ENCODE peak calls at places on chromosomes 16 and 17, in four cellular contexts. G is colonic mucosa, Z is omental fat pad, A is esophagus squamous epithelium. B is an unnamed sample.

GRCh38 chr16:732332-732731 is 5.4 kb downstream of the HAGHL start:
- DNase-seq in A (no peak), Z (no peak), G (no peak), B (no peak)

GRCh38 chr16:71796501-71796900 is 12.1 kb downstream of the AP1G1 start:
- DNase-seq in G (no peak), A (no peak), Z (no peak), B (no peak)

GRCh38 chr16:28324235-28324886 is 32.0 kb downstream of the SBK1 start:
- DNase-seq in Z (no peak), A (no peak), G (no peak), B (no peak)

GRCh38 chr17:57954421-57955182 is 610 bp downstream of the CUEDC1 start:
- DNase-seq in G (peak; percentile 68), A (no peak), Z (no peak), B (peak; percentile 55)

GRCh38 chr17:47725446-47726109 is 7.5 kb upstream of the TBX21 start:
- DNase-seq in Z (no peak), A (no peak), G (no peak), B (no peak)

GRCh38 chr17:50301891-50302584 is 27.8 kb downstream of the TMEM92 start:
- DNase-seq in G (no peak), Z (no peak), A (no peak), B (peak; percentile 41)

GRCh38 chr17:69907081-69907847 is 167.8 kb upstream of the KCNJ16 start:
- DNase-seq in G (no peak), Z (no peak), A (no peak), B (no peak)

GRCh38 chr16:12341423-12341822 is 364.9 kb downstream of the SNX29 start:
- DNase-seq in Z (no peak), A (no peak), G (no peak), B (peak; percentile 54)

GRCh38 chr17:40516581-40517285 is 15.3 kb upstream of the TNS4 start:
- DNase-seq in A (no peak), Z (no peak), G (peak; percentile 67), B (peak; percentile 48)

GRCh38 chr16:88688013-88688778 is 1.9 kb upstream of the SNAI3 start:
- DNase-seq in Z (no peak), A (no peak), G (peak; percentile 76), B (no peak)

GRCh38 chr16:69821844-69822173 is 59.7 kb downstream of the WWP2 start:
- DNase-seq in Z (no peak), G (no peak), A (no peak), B (no peak)

GRCh38 chr17:53749178-53749577 is 73.5 kb upstream of the KIF2B start:
- DNase-seq in Z (no peak), A (no peak), G (no peak), B (no peak)

GRCh38 chr16:48373258-48374050 is 11.8 kb downstream of the SIAH1 start:
- DNase-seq in Z (no peak), A (no peak), G (no peak), B (no peak)

GRCh38 chr17:74096456-74096855 is 107.0 kb upstream of the RPL38 start:
- DNase-seq in A (no peak), Z (no peak), G (no peak), B (no peak)

GRCh38 chr17:49993423-49994037 is 1.5 kb downstream of the DLX3 start:
- DNase-seq in Z (no peak), G (no peak), A (no peak), B (no peak)

GRCh38 chr17:73226556-73227172 is 33.8 kb downstream of the COG1 start:
- DNase-seq in Z (no peak), A (no peak), G (no peak), B (peak; percentile 42)

GRCh38 chr16:79253100-79253631 is 347.4 kb downstream of the MAF start:
- DNase-seq in A (no peak), Z (no peak), G (peak; percentile 33), B (no peak)

GRCh38 chr16:88703486-88704309 is 2.5 kb downstream of the RNF166 start:
- DNase-seq in A (no peak), G (no peak), Z (no peak), B (no peak)

GRCh38 chr16:49817754-49818507 is 38.0 kb downstream of the ZNF423 start:
- DNase-seq in Z (no peak), G (no peak), A (no peak), B (no peak)
- TF ChIP-seq CTCF in Z (no peak), G (no peak), A (no peak), B (no peak)

DNA sequence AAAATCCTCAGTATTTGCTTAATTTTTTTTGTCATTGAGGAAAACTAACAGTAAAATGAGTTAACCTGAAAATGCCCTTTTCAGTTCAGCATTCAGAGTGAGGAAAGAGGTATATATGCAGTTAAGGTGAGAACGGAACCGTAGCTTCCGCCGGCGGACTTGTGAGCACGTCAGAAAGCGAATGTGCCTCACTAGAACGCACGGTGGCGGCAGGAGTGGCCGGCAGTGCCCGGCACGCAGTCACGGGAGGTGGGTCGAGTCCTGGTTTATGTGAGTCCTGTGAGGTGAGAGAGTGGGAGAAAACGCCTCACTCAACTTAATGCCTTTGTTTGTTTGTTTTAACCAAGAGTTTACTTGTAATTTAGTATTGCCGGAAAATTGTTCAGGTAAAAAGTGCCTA is 6.1 kb downstream of the SEC14L1 start:
- DNase-seq in G (peak; percentile 69), A (no peak), Z (no peak), B (no peak)
- TF ChIP-seq CTCF in G (no peak), A (no peak), Z (no peak), B (no peak)

GRCh38 chr16:2172688-2173335 is 17.2 kb downstream of the TRAF7 start:
- DNase-seq in Z (no peak), G (no peak), A (no peak), B (no peak)
- TF ChIP-seq CTCF in Z (no peak), G (no peak), A (no peak), B (no peak)

DNA sequence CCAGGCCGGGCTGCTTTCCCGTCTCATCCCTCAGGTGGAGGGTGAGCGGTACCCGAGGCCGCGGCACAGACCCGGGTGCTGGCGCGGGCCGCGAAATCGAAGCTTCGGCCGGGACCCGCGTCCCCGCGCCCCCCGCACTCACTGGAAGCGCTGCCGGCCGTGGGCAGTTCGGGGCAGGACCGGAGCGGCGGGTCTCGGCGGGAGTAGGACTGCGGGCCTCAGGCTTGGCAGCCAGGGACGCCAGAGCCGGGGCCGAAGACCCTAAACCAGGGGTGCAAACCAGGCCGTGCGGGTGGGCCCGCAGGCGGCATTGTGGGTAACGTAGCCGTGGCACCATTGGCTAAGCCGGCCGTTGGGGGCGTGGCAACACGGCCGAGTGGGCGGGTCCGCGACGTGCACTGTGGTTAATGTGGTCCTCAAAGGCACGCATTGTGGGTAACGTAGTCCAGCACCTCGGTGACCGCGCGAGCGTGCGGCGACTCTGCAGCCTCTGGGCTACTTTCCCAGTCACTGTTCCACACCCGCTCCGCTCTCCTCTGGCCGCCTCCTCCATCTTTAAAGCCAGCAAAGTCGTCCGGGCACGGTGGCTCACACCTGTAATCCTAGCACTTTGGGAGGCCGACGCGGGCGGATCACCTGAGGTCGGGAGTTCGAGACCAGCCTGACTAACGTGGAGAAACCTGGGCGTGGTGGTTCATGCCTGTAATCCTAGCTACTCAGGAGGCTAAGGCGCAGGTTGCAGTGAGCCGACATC is at the start of gene ZNF500:
- DNase-seq in A (peak; percentile 81), Z (peak; percentile 99), G (peak; percentile 99), B (peak; percentile 94)
- TF ChIP-seq CTCF in A (no peak), Z (no peak), G (no peak), B (no peak)

DNA sequence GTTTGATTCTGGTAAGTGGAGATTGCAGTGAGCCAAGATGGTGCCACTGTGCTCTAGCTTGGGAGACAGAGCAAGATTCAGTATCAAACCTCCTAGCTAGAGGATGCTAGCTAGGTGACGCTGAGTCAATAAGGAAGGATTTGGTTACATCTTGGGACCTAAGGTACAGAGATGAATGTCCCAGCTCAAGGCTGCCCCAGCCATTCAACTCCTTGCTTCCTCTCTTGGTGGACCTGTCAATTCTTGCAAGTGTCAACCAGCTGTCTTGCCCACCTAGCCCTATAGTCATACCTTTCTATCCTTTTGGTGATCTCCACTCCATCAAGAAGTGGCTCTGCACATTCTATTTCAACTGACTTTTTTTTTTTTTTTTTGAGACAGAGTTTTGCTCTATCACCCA is 1.4 kb upstream of the MILR1 start:
- DNase-seq in A (no peak), G (no peak), Z (no peak), B (no peak)
- TF ChIP-seq CTCF in A (no peak), G (no peak), Z (no peak), B (no peak)

B was measured in fibroblast of villous mesenchyme.